ENCODE peak calls at places on chromosomes 7 and 10, in five cellular contexts. A is left ventricle myocardium inferior, K is prostate gland, J is WTC11, F is psoas muscle. W is an unnamed sample.

GRCh38 chr7:54477083-54477482 is 65.1 kb upstream of the VSTM2A start:
- DNase-seq in A (no peak), K (no peak), J (no peak), F (no peak), W (no peak)

GRCh38 chr7:56063500-56063881 is 595 bp upstream of the SUMF2 start:
- DNase-seq in A (no peak), K (no peak), J (no peak), F (no peak), W (no peak)

GRCh38 chr10:103693812-103694205 is 161.6 kb downstream of the SH3PXD2A start:
- DNase-seq in A (no peak), K (no peak), J (no peak), F (no peak), W (no peak)

GRCh38 chr7:47435889-47436312 is 146.0 kb downstream of the TNS3 start:
- DNase-seq in A (peak), K (peak), J (peak), F (peak), W (no peak)

GRCh38 chr10:22557321-22557720 is 157.1 kb downstream of the PIP4K2A start:
- DNase-seq in A (no peak), K (no peak), J (no peak), F (no peak), W (no peak)

GRCh38 chr10:105797234-105797890 is 1156.3 kb downstream of the SORCS3 start:
- DNase-seq in A (no peak), K (no peak), J (no peak), F (no peak), W (peak)

GRCh38 chr10:21347043-21347799 is 178.3 kb downstream of the SKIDA1 start:
- DNase-seq in A (no peak), K (no peak), J (no peak), F (no peak), W (no peak)

GRCh38 chr10:49534670-49535381 is 4.1 kb downstream of the ERCC6 start:
- DNase-seq in A (no peak), K (no peak), J (no peak), F (no peak), W (peak)

GRCh38 chr7:129784783-129785456 is 167.8 kb downstream of the UBE2H start:
- DNase-seq in A (peak), K (no peak), J (peak), F (no peak), W (no peak)

GRCh38 chr7:115911466-115911865 is 119.1 kb downstream of the TFEC start:
- DNase-seq in A (no peak), K (no peak), J (no peak), F (no peak), W (no peak)

GRCh38 chr7:115906690-115907089 is 123.9 kb downstream of the TFEC start:
- DNase-seq in A (no peak), K (no peak), J (no peak), F (no peak), W (no peak)

GRCh38 chr7:115914951-115915350 is 115.6 kb downstream of the TFEC start:
- DNase-seq in A (no peak), K (no peak), J (no peak), F (no peak), W (no peak)

DNA sequence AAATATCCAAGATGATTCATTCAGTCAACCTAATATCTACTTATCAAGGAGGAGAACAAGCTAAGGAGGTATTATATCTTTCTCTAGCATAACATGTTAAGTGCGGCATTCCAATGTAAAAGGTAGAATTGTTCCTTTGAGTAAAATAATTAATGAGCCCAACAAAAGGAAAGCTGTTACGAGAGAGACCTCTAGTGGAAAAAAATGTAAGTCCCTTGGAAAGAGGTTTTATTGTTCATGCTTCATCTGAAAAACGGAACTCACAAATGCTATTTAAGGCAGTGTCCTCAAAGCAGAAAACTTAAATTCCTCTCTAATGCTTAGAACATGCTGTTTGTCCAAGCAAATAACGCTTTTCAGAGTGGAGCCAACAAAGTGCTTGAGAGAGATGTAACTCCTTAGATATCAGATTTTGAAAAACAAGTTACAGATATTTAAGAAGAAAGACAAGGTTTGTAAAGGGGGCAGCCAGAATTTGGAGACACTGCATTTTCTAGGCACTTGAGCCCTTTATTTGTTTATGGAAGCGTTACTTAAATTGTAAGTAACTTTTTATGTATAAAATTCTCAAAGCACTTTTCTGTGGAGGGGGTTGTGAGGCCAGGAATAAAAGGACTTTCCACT is 119.9 kb downstream of the TFEC start:
- DNase-seq in A (no peak), K (no peak), J (no peak), F (no peak), W (no peak)
- TF ChIP-seq CTCF in A (peak), K (peak), J (no peak), F (peak), W (peak)

DNA sequence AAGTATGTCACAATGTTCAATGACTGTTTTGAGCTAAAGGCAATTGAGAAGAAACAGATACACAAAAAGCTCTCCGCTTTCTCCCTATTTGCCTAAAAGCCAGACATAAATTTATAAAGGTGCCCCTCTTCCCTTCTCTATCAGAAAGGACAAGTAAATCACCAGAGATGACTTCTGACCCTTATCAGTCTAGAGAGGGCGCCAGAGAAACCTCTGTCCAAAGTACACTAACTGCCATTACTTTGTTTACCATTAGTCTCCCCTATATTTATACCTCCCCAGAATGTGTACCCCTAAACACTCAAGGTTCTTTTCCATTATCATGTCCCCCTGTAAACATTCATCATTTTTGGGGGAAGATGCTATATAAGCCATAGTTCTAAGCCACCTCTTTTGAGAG is 49.3 kb downstream of the TPK1 start:
- DNase-seq in A (no peak), K (no peak), J (no peak), F (no peak), W (peak)
- TF ChIP-seq CTCF in A (no peak), K (no peak), J (no peak), F (no peak), W (no peak)

GRCh38 chr7:25308898-25309521 is 80.7 kb upstream of the NPVF start:
- DNase-seq in A (no peak), K (no peak), J (no peak), F (no peak), W (no peak)
- TF ChIP-seq CTCF in A (no peak), K (no peak), J (no peak), F (no peak), W (no peak)

GRCh38 chr7:26843696-26844095 is 20.7 kb downstream of the SKAP2 start:
- DNase-seq in A (no peak), K (no peak), J (no peak), F (no peak), W (no peak)
- TF ChIP-seq CTCF in A (no peak), K (no peak), J (no peak), F (no peak), W (no peak)

DNA sequence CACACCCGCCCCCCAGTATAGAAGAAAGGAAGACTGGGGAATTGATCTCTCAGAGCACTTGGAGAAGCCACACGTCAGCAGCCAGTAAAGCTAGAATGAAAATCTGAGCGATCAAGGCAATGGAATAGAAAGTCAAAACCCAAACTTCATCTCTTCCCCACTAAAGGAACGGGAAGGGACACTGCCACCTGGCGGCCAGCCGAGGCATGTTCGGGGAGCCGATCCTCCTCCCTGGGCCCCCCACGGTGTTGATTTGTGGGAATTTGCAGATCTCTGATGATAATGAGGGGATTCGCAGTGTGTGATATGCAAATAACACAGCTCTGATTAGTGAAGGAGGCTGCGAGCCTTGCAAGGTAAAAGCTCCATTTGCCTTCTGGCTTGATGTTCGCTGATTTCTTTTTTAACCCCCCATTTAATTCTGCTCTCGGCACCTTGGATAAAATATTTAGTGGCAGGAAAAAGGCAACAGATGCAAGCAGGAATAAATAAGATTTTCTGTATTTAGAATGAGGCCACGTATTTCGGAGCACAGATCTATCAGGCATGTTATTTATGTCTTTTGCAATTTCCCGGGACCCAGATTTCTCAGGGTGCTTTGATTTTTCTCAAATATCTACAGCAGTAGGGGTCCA is 258.6 kb downstream of the PAXIP1 start:
- DNase-seq in A (no peak), K (no peak), J (peak), F (no peak), W (peak)
- TF ChIP-seq CTCF in A (peak), K (peak), J (peak), F (peak), W (peak)

GRCh38 chr7:112452102-112452888 is 2.0 kb downstream of the IFRD1 start:
- DNase-seq in A (peak), K (peak), J (no peak), F (peak), W (peak)
- TF ChIP-seq CTCF in A (no peak), K (peak), J (no peak), F (peak), W (peak)

DNA sequence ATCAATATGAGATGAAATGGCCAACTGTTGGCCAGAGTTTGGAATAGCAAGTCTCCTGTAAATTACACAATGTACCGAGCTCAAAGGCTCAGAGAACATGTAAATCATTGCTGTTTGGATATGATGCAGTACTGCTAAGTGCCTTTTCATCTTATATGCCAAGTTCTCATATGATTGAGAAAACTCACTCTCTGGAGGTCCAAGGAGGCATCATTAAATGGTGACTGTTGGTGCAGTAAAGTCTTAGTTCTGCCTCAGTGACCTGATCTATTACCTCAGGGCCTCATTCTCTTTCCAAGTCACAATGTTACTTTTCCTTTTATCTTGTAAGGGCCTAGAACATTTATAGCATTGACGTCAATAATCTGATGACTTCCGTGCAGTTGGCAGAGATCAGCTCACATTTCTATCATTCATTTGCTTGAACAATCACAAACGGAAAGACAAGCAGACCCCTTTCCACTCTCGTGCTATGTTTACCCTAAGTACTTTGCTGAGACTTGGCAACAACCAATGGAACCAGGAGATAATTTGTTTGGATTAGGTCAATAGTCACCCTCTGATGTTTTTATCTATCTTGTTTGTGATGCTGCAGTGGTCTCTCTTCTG is 32.6 kb upstream of the PDK4 start:
- DNase-seq in A (no peak), K (no peak), J (no peak), F (no peak), W (no peak)
- TF ChIP-seq CTCF in A (peak), K (no peak), J (no peak), F (no peak), W (no peak)

DNA sequence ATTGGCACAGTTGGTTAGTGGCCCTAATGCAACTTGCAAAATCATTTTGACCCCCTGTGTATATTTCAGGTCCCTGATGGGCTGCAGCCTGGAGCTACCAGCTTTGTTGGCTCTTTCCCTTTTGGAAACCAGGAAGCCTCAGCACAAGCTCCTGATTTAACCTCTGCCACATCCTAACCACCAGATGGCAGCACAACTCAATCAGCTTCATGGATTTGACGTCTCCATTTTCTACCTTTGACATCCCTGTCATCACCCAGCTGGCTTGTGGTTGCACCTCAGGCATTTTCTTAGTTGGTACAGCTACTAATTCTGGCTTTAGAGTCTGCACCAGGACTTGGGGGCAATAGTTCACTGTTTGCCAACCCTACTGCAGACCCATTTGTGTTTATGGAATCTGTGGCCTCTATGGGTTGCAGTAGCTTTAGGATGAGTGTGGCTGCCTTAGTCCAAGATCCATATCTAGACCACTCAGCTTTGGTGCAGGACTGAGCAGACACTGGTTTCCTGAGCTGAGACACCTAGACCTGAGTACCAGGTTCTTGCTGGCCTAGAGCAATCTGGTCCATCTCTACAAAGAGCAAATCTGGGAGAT is 456.2 kb downstream of the REEP3 start:
- DNase-seq in A (no peak), K (no peak), J (peak), F (no peak), W (peak)
- TF ChIP-seq CTCF in A (peak), K (peak), J (peak), F (peak), W (peak)

DNA sequence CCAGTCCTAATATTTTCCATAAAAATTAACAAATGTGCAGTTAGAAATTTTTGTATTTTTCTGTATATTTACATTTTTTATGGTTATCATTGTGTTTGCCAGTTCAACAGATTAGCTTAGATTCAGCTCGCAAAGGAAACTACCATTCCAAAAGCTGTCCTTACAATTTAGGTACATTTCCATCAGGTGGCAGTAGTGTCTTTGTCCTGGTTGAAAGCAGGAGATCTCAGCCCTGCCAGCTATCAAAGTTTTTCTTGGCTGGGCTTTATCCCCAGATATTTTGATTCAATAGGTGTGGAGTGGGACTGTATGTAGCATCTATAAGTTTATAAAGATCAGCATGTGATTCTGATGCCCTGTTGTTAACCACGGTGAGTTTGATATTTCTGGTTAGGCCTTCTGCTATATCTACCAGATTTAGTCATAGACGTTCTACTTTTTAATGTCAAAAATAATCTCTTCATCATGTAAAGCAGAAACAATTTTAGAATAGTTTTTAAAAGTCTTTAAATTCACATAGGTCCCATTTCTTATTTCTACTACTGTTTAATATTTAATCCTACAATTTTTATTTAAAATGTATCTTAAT is 15.5 kb upstream of the ICA1 start:
- DNase-seq in A (no peak), K (no peak), J (no peak), F (no peak), W (peak)
- TF ChIP-seq CTCF in A (peak), K (peak), J (peak), F (no peak), W (no peak)

DNA sequence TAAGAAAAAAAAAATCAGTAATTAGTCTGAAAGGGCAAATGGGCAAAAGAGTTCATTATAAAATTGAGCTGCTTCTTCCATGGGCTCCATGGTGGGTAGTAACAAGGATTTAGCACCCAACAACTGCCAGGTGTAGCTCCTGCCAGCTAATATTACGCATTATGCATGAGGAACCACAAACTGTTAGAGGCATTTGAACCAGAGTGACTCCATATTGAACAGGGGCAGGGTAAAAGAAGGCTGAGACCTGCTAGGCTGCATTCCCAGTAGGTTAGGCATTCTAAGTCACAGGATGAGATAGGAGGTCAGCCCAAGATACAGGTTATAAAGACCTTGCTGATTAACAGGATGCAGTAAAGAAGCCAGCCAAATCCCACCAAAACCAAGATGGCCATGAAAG is 8.8 kb upstream of the PAPSS2 start:
- DNase-seq in A (no peak), K (no peak), J (no peak), F (no peak), W (no peak)
- TF ChIP-seq CTCF in A (no peak), K (no peak), J (no peak), F (no peak), W (no peak)